ENCODE peak calls at places on chromosomes 16 and 17, in five cellular contexts. X is H1, A is mesendoderm, P is Caco-2, F is tibial nerve. Q is an unnamed sample. For H3K4me1 and H3K27me3, the result is how much of the 10 kb centered on the place peaks cover.

GRCh38 chr17:61303334-61304096 is 96.1 kb upstream of the TBX2 start:
- DNase-seq in X (no peak), A (no peak), P (no peak), F (no peak), Q (no peak)

GRCh38 chr17:81244358-81245023 is 5.4 kb downstream of the NDUFAF8 start:
- DNase-seq in X (no peak), A (no peak), P (no peak), F (no peak), Q (no peak)

GRCh38 chr16:22195695-22196558 is 10.2 kb upstream of the EEF2K start:
- DNase-seq in X (peak), A (peak), P (peak), F (peak), Q (peak)

GRCh38 chr16:35506018-35506897 is 2046.8 kb downstream of the TP53TG3F start:
- DNase-seq in X (no peak), A (no peak), P (no peak), F (no peak), Q (no peak)

GRCh38 chr16:9090960-9091866 is at the start of gene HAPSTR1:
- DNase-seq in X (peak), A (peak), P (peak), F (peak), Q (peak)

GRCh38 chr17:39951924-39952664 is 10.7 kb upstream of the GSDMA start:
- DNase-seq in X (no peak), A (no peak), P (no peak), F (no peak), Q (no peak)

GRCh38 chr16:969508-970378 is 1.0 kb downstream of the LMF1 start:
- DNase-seq in X (no peak), A (peak), P (no peak), F (no peak), Q (no peak)

GRCh38 chr17:19979917-19980770 is 2.5 kb upstream of the AKAP10 start:
- DNase-seq in X (no peak), A (no peak), P (no peak), F (no peak), Q (no peak)

GRCh38 chr16:57906385-57907316 is 64.3 kb downstream of the CNGB1 start:
- DNase-seq in X (no peak), A (no peak), P (no peak), F (peak), Q (peak)

GRCh38 chr16:59665618-59666220 is 931.6 kb upstream of the GOT2 start:
- DNase-seq in X (no peak), A (no peak), P (no peak), F (no peak), Q (no peak)

GRCh38 chr17:74373838-74374606 is 6.7 kb downstream of the GPR142 start:
- DNase-seq in X (no peak), A (no peak), P (peak), F (no peak), Q (no peak)

GRCh38 chr16:71356051-71356740 is 2.3 kb upstream of the CALB2 start:
- DNase-seq in X (no peak), A (no peak), P (peak), F (no peak), Q (no peak)

GRCh38 chr17:9434502-9435113 is 141.0 kb downstream of the STX8 start:
- DNase-seq in X (no peak), A (peak), P (no peak), F (no peak), Q (no peak)

GRCh38 chr16:69930117-69930776 is 20.9 kb upstream of the CLEC18A start:
- DNase-seq in X (no peak), A (peak), P (peak), F (peak), Q (peak)

GRCh38 chr16:88004391-88004790 is 53.2 kb downstream of the BANP start:
- DNase-seq in X (no peak), A (no peak), P (no peak), F (no peak), Q (no peak)

GRCh38 chr16:12406840-12407690 is 396.6 kb downstream of the CPPED1 start:
- DNase-seq in X (no peak), A (no peak), P (no peak), F (no peak), Q (no peak)

GRCh38 chr16:64061621-64062020 is 1060.2 kb downstream of the CDH11 start:
- DNase-seq in X (no peak), A (no peak), P (no peak), F (no peak), Q (no peak)

GRCh38 chr17:8436169-8436932 is 667 bp downstream of the NDEL1 start:
- DNase-seq in X (no peak), A (peak), P (peak), F (peak), Q (peak)

GRCh38 chr16:57508084-57508425 is 21.8 kb upstream of the DOK4 start:
- DNase-seq in X (no peak), A (no peak), P (no peak), F (no peak), Q (no peak)

GRCh38 chr16:11799509-11800384 is 2.7 kb upstream of the ZC3H7A start:
- DNase-seq in X (no peak), A (peak), P (no peak), F (no peak), Q (no peak)

GRCh38 chr16:55107851-55108250 is 177.2 kb downstream of the IRX5 start:
- DNase-seq in X (no peak), A (no peak), P (peak), F (no peak), Q (no peak)

GRCh38 chr16:55100100-55100499 is 169.4 kb downstream of the IRX5 start:
- DNase-seq in X (no peak), A (no peak), P (no peak), F (no peak), Q (no peak)

DNA sequence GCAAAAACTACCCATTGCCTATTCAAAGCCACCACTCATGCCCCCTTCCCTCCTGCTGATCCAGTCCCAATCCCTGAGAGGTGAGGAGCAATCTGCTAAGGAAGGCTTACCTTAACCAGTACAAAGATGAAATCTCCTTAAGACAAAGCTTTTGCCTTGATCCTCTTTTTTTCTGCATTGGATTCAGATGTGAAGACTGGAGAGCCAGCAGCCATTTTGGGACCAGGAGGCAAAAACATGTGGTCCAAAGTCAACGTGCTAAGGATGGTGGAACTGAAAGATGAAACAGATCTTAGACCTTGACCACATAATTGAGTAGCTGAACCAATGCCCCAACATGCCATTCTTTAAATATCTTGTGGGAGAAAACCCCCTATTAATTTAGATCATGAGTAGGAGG is 171.4 kb downstream of the IRX5 start:
- DNase-seq in X (no peak), A (no peak), P (no peak), F (no peak), Q (no peak)
- H3K4me1 ChIP-seq in X (under half), A (under half), P (under half), F (under half), Q (under half)

GRCh38 chr16:67158637-67159600 is 790 bp downstream of the TRADD start:
- DNase-seq in X (no peak), A (peak), P (peak), F (no peak), Q (no peak)
- H3K27me3 ChIP-seq in X (half or more), A (half or more), P (under half), F (under half), Q (half or more)

GRCh38 chr17:77442976-77443742 is 302.4 kb downstream of the SEC14L1 start:
- DNase-seq in X (no peak), A (no peak), P (no peak), F (no peak), Q (no peak)

GRCh38 chr17:77445908-77446535 is 305.3 kb downstream of the SEC14L1 start:
- DNase-seq in X (no peak), A (no peak), P (no peak), F (no peak), Q (no peak)

GRCh38 chr17:77445030-77445907 is 304.5 kb downstream of the SEC14L1 start:
- DNase-seq in X (no peak), A (no peak), P (no peak), F (peak), Q (no peak)

GRCh38 chr17:77443743-77444260 is 303.0 kb downstream of the SEC14L1 start:
- DNase-seq in X (no peak), A (no peak), P (no peak), F (no peak), Q (no peak)

GRCh38 chr17:77444653-77445029 is 303.9 kb downstream of the SEC14L1 start:
- DNase-seq in X (no peak), A (no peak), P (no peak), F (no peak), Q (no peak)
- H3K4me1 ChIP-seq in X (under half), A (under half), P (under half), F (half or more), Q (under half)

GRCh38 chr17:48726916-48727286 is 1.6 kb downstream of the HOXB13 start:
- DNase-seq in X (no peak), A (no peak), P (no peak), F (no peak), Q (no peak)
- H3K27me3 ChIP-seq in X (half or more), A (under half), P (under half), F (under half), Q (half or more)

Q was measured in neuronal stem cell.